ENCODE peak calls at places on chromosomes 4 and X, in six cellular contexts. R is hepatocyte; F is uterus; C is PC-3; T is kidney; V is CD4-positive, alpha-beta memory T cell. W is an unnamed sample. For H3K4me1, the result is how much of the 10 kb centered on the place peaks cover.

GRCh38 chr4:17762705-17763104 is 18.7 kb downstream of the FAM184B start:
- DNase-seq in R (no peak), V (no peak), T (no peak), C (peak), F (no peak), W (peak)

GRCh38 chrX:133985164-133986007 is at the start of gene GPC3:
- DNase-seq in C (no peak), T (peak), V (peak), F (peak), R (peak), W (peak)

GRCh38 chrX:46575991-46576392 is 2.4 kb downstream of the CHST7 start:
- DNase-seq in R (no peak), C (peak), T (no peak), F (peak), V (peak), W (no peak)

GRCh38 chrX:30657542-30658238 is 4.5 kb downstream of the GK start:
- DNase-seq in V (no peak), C (peak), R (no peak), F (no peak), T (no peak), W (no peak)

GRCh38 chr4:158819942-158820786 is 51.3 kb downstream of the FNIP2 start:
- DNase-seq in R (no peak), C (peak), F (no peak), V (no peak), T (no peak), W (no peak)

GRCh38 chr4:183728223-183729068 is 69.4 kb downstream of the TRAPPC11 start:
- DNase-seq in R (no peak), T (no peak), V (no peak), C (no peak), F (no peak), W (no peak)

GRCh38 chrX:155612312-155613224 is at the start of gene TMLHE:
- DNase-seq in R (peak), V (peak), T (peak), F (peak), C (no peak), W (peak)

GRCh38 chrX:143873343-143873742 is 10.5 kb upstream of the UBE2NL start:
- DNase-seq in F (no peak), V (no peak), T (peak), R (no peak), C (peak), W (no peak)

GRCh38 chr4:99510721-99511120 is at the start of gene C4orf17:
- DNase-seq in T (no peak), F (no peak), R (no peak), V (no peak), C (no peak), W (no peak)
- H3K4me1 ChIP-seq in T (under half), F (under half), R (under half), V (under half), C (under half), W (under half)

GRCh38 chr4:47510036-47510435 is 25.0 kb downstream of the ATP10D start:
- DNase-seq in T (no peak), V (no peak), F (no peak), R (no peak), C (no peak), W (no peak)
- H3K4me1 ChIP-seq in T (under half), V (under half), F (under half), R (under half), C (under half), W (under half)

GRCh38 chr4:52956691-52957090 is 94.6 kb downstream of the RASL11B start:
- DNase-seq in R (no peak), V (no peak), F (no peak), C (no peak), T (no peak), W (no peak)
- H3K4me1 ChIP-seq in R (under half), V (under half), F (under half), C (under half), T (under half), W (under half)

GRCh38 chr4:78569291-78569821 is 17.8 kb downstream of the ANXA3 start:
- DNase-seq in C (peak), T (no peak), V (no peak), R (peak), F (no peak), W (no peak)
- H3K4me1 ChIP-seq in C (half or more), T (under half), V (under half), R (under half), F (under half), W (under half)

DNA sequence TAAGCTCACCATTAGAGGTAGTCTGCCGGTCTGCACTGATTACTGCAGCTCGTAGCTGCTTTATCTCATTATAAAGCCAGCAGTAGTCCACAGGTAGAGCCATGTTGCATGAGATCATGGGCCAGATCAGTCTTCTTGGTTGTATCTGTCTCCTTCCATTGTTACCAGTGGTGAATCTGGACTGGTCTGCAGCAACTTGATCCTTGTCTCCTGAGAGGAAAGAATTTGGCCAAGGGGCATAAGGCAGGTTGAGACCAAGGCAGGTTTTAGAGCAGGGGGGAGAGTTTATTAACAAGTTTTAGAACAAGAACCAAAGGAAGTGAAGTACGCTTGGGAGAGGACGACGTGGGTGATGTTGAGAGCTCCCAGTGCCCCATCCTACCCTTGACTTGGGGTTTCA is 228.5 kb downstream of the STIM2 start:
- DNase-seq in F (no peak), C (no peak), R (no peak), V (no peak), T (no peak), W (no peak)
- H3K4me1 ChIP-seq in F (under half), C (under half), R (under half), V (under half), T (under half), W (under half)

GRCh38 chrX:153882557-153882956 is 3.4 kb downstream of the L1CAM start:
- DNase-seq in V (no peak), T (peak), F (no peak), C (no peak), R (no peak), W (no peak)

GRCh38 chrX:153882086-153882498 is 3.9 kb downstream of the L1CAM start:
- DNase-seq in F (no peak), T (peak), C (no peak), R (no peak), V (no peak), W (no peak)

GRCh38 chrX:153885208-153885787 is 675 bp downstream of the L1CAM start:
- DNase-seq in R (no peak), T (peak), C (no peak), V (no peak), F (no peak), W (no peak)

GRCh38 chrX:153884136-153885076 is 1.6 kb downstream of the L1CAM start:
- DNase-seq in F (no peak), V (no peak), C (peak), R (no peak), T (peak), W (no peak)

DNA sequence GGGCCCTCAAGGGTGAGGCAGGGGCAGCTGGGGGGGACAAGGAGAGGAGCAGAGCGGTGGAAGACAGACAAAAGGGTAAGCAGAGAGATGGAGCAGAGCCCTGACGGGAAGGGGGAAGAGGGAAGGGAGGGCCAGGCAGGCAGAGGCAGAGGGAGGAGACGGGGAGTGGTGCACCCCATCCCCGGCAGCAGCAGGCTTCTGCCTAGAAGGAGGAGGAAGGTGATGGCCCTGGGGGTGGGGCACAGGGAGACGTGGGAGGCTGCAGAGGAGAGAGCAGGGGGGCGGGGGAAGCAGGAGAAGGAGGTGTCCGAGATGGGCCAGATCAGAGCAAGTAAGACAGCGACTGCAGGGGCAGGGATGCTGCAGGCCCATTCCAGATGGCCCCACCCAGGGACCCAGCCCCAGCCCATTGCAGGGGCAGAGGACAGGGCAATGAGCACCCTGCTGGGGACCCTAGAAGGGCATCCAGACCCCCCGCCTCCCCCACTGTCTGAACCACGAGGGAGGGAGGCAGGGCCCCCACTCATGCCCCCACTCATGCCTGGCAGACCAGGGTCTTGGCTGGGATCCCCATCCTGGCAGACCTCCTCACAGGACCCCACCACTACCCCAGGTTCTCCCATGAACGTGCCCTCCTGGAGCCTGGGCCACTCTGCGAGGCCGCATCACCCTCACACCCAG is 2.7 kb downstream of the L1CAM start:
- DNase-seq in F (no peak), C (no peak), V (no peak), T (peak), R (no peak), W (no peak)
- H3K4me1 ChIP-seq in F (under half), C (under half), V (under half), T (under half), R (under half), W (under half)

GRCh38 chr4:102302762-102303161 is 42.5 kb downstream of the SLC39A8 start:
- DNase-seq in F (no peak), R (no peak), T (no peak), V (no peak), C (no peak), W (no peak)
- H3K4me1 ChIP-seq in F (under half), R (under half), T (under half), V (under half), C (under half), W (under half)

GRCh38 chr4:74426101-74426500 is 18.8 kb upstream of the AREG start:
- DNase-seq in V (no peak), F (no peak), C (no peak), R (no peak), T (no peak), W (no peak)
- H3K4me1 ChIP-seq in V (under half), F (under half), C (under half), R (under half), T (under half), W (under half)

GRCh38 chr4:89305712-89306437 is 1.7 kb downstream of the GPRIN3 start:
- DNase-seq in V (peak), T (no peak), F (no peak), R (peak), C (no peak), W (no peak)
- H3K4me1 ChIP-seq in V (half or more), T (under half), F (under half), R (under half), C (under half), W (under half)

DNA sequence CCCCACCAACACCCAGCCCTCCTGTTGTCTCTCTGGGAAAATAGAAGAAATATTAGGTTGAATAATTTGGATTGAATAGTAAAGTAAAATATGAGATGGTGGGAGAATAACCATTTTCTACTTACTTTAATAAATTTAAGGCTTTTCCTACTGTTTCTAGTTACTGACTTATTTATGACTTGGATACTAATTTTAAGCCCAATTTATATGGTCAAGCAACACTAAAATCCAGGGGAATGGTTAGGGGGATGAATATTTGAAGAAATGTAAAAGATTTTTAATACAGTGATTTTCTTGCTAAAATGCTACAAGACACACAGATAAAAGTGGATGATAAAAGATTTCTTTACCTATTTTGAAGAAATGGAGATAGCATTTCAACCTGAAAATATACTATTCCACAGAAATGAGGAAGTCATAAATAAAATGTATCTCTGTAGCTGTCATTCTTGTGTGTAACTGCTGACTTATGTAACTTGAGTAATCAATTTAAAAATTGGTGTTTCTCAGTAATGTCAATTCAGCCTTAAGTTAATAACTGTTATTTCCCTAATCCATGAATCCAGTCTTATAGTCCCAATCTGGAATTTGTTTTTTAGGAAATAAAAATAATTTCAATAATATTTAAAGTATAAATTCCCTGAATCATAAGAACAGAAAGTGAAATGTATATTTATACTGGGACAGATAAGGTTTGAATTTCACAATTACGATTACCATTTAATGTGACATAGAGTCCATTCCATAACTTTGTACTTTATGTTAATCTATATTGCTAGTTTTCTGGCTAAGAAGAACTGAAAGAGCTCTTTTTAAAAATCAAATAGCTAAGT is 24.3 kb upstream of the IL2 start:
- DNase-seq in R (no peak), V (no peak), C (no peak), F (no peak), T (no peak), W (no peak)
- H3K4me1 ChIP-seq in R (under half), V (under half), C (under half), F (under half), T (under half), W (under half)